ENCODE peak calls at places on chromosomes 2 and 18, in five cellular contexts. Q, I, B, C and T are unnamed samples.

GRCh38 chr18:62360806-62361205 is 35.7 kb downstream of the TNFRSF11A start:
- DNase-seq in Q (no peak), I (no peak), B (no peak), C (no peak), T (no peak)

GRCh38 chr18:76932026-76932819 is 109.9 kb downstream of the ZNF236 start:
- DNase-seq in Q (no peak), I (no peak), B (no peak), C (no peak), T (no peak)

GRCh38 chr18:77165489-77166415 is 33.2 kb upstream of the MBP start:
- DNase-seq in Q (no peak), I (peak; percentile 75), B (no peak), C (no peak), T (peak; percentile 65)

GRCh38 chr2:221372156-221372870 is 199.8 kb downstream of the EPHA4 start:
- DNase-seq in Q (no peak), I (no peak), B (no peak), C (no peak), T (no peak)

GRCh38 chr2:70399046-70399445 is 97.2 kb upstream of the FAM136A start:
- DNase-seq in Q (no peak), I (no peak), B (no peak), C (no peak), T (no peak)

GRCh38 chr2:55620123-55620779 is 2.8 kb upstream of the PPP4R3B start:
- DNase-seq in Q (no peak), I (no peak), B (no peak), C (no peak), T (no peak)

GRCh38 chr18:28952339-28952738 is 775.4 kb upstream of the CDH2 start:
- DNase-seq in Q (no peak), I (no peak), B (no peak), C (no peak), T (no peak)

GRCh38 chr2:238425505-238425978 is 1.2 kb upstream of the ASB1 start:
- DNase-seq in Q (no peak), I (no peak), B (no peak), C (no peak), T (no peak)

GRCh38 chr18:24230766-24231165 is 91.9 kb downstream of the CABYR start:
- DNase-seq in Q (no peak), I (no peak), B (no peak), C (no peak), T (no peak)